ENCODE peak calls at places on chromosomes 3 and 15, in four cellular contexts. U, S, W and C are unnamed samples.

GRCh38 chr15:60121845-60122244 is 117.7 kb downstream of the FOXB1 start:
- DNase-seq in W (no peak), S (no peak), U (no peak), C (peak)

GRCh38 chr3:160564949-160565441 is 376 bp downstream of the KPNA4 start:
- DNase-seq in S (peak), U (peak), W (peak), C (peak)

GRCh38 chr3:58462829-58463180 is 29.1 kb upstream of the KCTD6 start:
- DNase-seq in U (no peak), W (no peak), S (peak), C (no peak)

GRCh38 chr3:177443469-177443868 is 246.2 kb upstream of the TBL1XR1 start:
- DNase-seq in S (no peak), U (no peak), W (peak), C (no peak)

GRCh38 chr15:92650256-92650655 is 5.3 kb downstream of the FAM174B start:
- DNase-seq in S (no peak), W (peak), U (no peak), C (no peak)

GRCh38 chr3:186394566-186395217 is 32.7 kb upstream of the DGKG start:
- DNase-seq in W (no peak), S (no peak), U (no peak), C (no peak)

GRCh38 chr3:160450846-160451245 is 1.3 kb upstream of the TRIM59 start:
- DNase-seq in S (no peak), U (no peak), W (peak), C (no peak)

GRCh38 chr3:178146406-178146831 is 389.8 kb upstream of the KCNMB2 start:
- DNase-seq in U (no peak), W (no peak), S (no peak), C (no peak)

GRCh38 chr3:66830301-66830700 is 167.8 kb upstream of the KBTBD8 start:
- DNase-seq in S (no peak), U (no peak), W (no peak), C (no peak)

GRCh38 chr3:143255725-143256124 is 136.2 kb downstream of the CHST2 start:
- DNase-seq in S (no peak), U (no peak), W (no peak), C (no peak)